ENCODE peak calls at places on chromosomes 4 and X, in six cellular contexts. J is AG08396; F is hippocampal formation; W is neural progenitor cell; L is GM06990; I is activated naive CD4-positive, alpha-beta T cell treated with Interleukin-2 at 50 U/mL for 16 hours. C is an unnamed sample.
A peak's percentile ranks its signal among the peaks of the same experiment; 100 is the strongest.

GRCh38 chr4:184477201-184477999 is 3.0 kb upstream of the IRF2 start:
- DNase-seq in I (peak; percentile 13), F (peak; percentile 69), L (no peak), J (no peak), W (peak; percentile 17), C (no peak)

GRCh38 chr4:144787365-144788263 is 141.7 kb downstream of the HHIP start:
- DNase-seq in J (no peak), F (no peak), L (peak; percentile 10), W (peak; percentile 68), I (no peak), C (no peak)

GRCh38 chr4:2462218-2462991 is 6.5 kb upstream of the RNF4 start:
- DNase-seq in L (peak; percentile 82), I (peak; percentile 72), W (peak; percentile 93), F (peak; percentile 70), J (peak; percentile 92), C (peak; percentile 89)

GRCh38 chr4:177118596-177118995 is 191.1 kb upstream of the NEIL3 start:
- DNase-seq in L (no peak), I (no peak), F (peak; percentile 3), W (no peak), J (peak; percentile 67), C (no peak)

GRCh38 chrX:42823443-42823842 is 45.5 kb upstream of the PPP1R2C start:
- DNase-seq in J (no peak), L (peak; percentile 13), I (no peak), F (no peak), W (no peak), C (no peak)

GRCh38 chr4:8067274-8067936 is 91.2 kb downstream of the ABLIM2 start:
- DNase-seq in F (no peak), J (no peak), L (no peak), W (no peak), I (no peak), C (no peak)

GRCh38 chr4:119300072-119300387 is 21.9 kb downstream of the FABP2 start:
- DNase-seq in J (peak; percentile 43), I (peak; percentile 39), W (no peak), F (no peak), L (no peak), C (no peak)

GRCh38 chrX:56995271-56995994 is at the start of gene SPIN3:
- DNase-seq in I (peak; percentile 62), L (peak; percentile 84), F (peak; percentile 55), J (peak; percentile 72), W (peak; percentile 89), C (peak; percentile 96)

GRCh38 chr4:40197879-40198689 is 1.3 kb downstream of the RHOH start:
- DNase-seq in J (no peak), F (no peak), W (no peak), L (no peak), I (no peak), C (no peak)

GRCh38 chr4:97950836-97951235 is 192.4 kb downstream of the STPG2 start:
- DNase-seq in W (no peak), I (no peak), L (no peak), F (no peak), J (no peak), C (no peak)

GRCh38 chr4:140238353-140239041 is 84.5 kb upstream of the MAML3 start:
- DNase-seq in I (no peak), J (peak; percentile 82), F (peak; percentile 60), W (peak; percentile 69), L (no peak), C (peak; percentile 75)

GRCh38 chrX:13258052-13258444 is 61.8 kb downstream of the ATXN3L start:
- DNase-seq in L (no peak), I (no peak), J (no peak), W (no peak), F (no peak), C (no peak)

GRCh38 chr4:32689520-32689919 is 1969.4 kb downstream of the PCDH7 start:
- DNase-seq in W (no peak), F (no peak), I (no peak), L (no peak), J (no peak), C (no peak)

GRCh38 chrX:45322820-45323219 is 122.1 kb upstream of the DIPK2B start:
- DNase-seq in F (no peak), J (no peak), I (no peak), W (no peak), L (no peak), C (no peak)

GRCh38 chrX:38929966-38930421 is 128.7 kb downstream of the MID1IP1 start:
- DNase-seq in F (no peak), J (peak; percentile 65), L (no peak), I (no peak), W (no peak), C (no peak)

GRCh38 chr4:173538148-173538902 is 8.3 kb upstream of the HAND2 start:
- DNase-seq in L (no peak), W (peak; percentile 61), J (no peak), F (no peak), I (no peak), C (peak; percentile 75)

GRCh38 chr4:13955551-13955950 is 328.0 kb upstream of the BOD1L1 start:
- DNase-seq in F (no peak), W (no peak), J (no peak), L (no peak), I (no peak), C (no peak)

GRCh38 chr4:185754961-185755360 is 57.0 kb downstream of the SORBS2 start:
- DNase-seq in I (no peak), W (no peak), L (no peak), F (no peak), J (no peak), C (no peak)

GRCh38 chr4:27318740-27319139 is 458.1 kb downstream of the STIM2 start:
- DNase-seq in F (peak; percentile 16), L (no peak), J (peak; percentile 14), I (no peak), W (peak; percentile 72), C (peak; percentile 92)